ENCODE peak calls at places on chromosomes 11 and 22, in four cellular contexts. X is left ventricle myocardium inferior, P is mucosa of gallbladder, B is AG10803. A is an unnamed sample.

GRCh38 chr11:78802058-78802633 is 227.5 kb upstream of the NARS2 start:
- DNase-seq in P (no peak), X (no peak), B (peak), A (no peak)

GRCh38 chr11:58784995-58785394 is 53.3 kb upstream of the GLYAT start:
- DNase-seq in P (no peak), B (no peak), X (no peak), A (no peak)

GRCh38 chr11:110124605-110125004 is 31.4 kb downstream of the ZC3H12C start:
- DNase-seq in X (no peak), P (no peak), B (no peak), A (no peak)

GRCh38 chr11:126150256-126150655 is 61.2 kb downstream of the RPUSD4 start:
- DNase-seq in B (no peak), P (no peak), X (no peak), A (no peak)

GRCh38 chr11:64000026-64000739 is 13.9 kb downstream of the OTUB1 start:
- DNase-seq in B (peak), P (peak), X (peak), A (no peak)

GRCh38 chr11:61543606-61544306 is 35.2 kb downstream of the LRRC10B start:
- DNase-seq in P (no peak), X (no peak), B (peak), A (no peak)

GRCh38 chr22:17777005-17777716 is 2.9 kb upstream of the BID start:
- DNase-seq in X (no peak), B (no peak), P (peak), A (peak)

GRCh38 chr11:113991170-113991569 is 16.3 kb downstream of the HTR3A start:
- DNase-seq in P (peak), B (no peak), X (peak), A (no peak)

GRCh38 chr11:98099371-98099770 is 921.4 kb upstream of the CNTN5 start:
- DNase-seq in X (no peak), B (no peak), P (no peak), A (no peak)

GRCh38 chr22:23256986-23257888 is 76.9 kb downstream of the BCR start:
- DNase-seq in B (peak), P (peak), X (peak), A (no peak)

GRCh38 chr11:97574976-97575665 is 1185.3 kb downstream of the JRKL start:
- DNase-seq in P (no peak), B (no peak), X (no peak), A (no peak)

GRCh38 chr11:33724644-33725035 is 11.6 kb downstream of the CD59 start:
- DNase-seq in X (no peak), P (peak), B (peak), A (no peak)

GRCh38 chr11:19777342-19778102 is 64.9 kb downstream of the NAV2 start:
- DNase-seq in B (peak), P (peak), X (no peak), A (no peak)

GRCh38 chr11:73350908-73351636 is 25.1 kb upstream of the RELT start:
- DNase-seq in B (peak), X (peak), P (peak), A (no peak)

GRCh38 chr11:12888525-12889158 is 120.5 kb upstream of the RASSF10 start:
- DNase-seq in X (peak), P (peak), B (peak), A (peak)

GRCh38 chr11:518463-519202 is 11.6 kb upstream of the RNH1 start:
- DNase-seq in B (peak), P (peak), X (peak), A (no peak)

GRCh38 chr11:67492069-67492727 is 9.4 kb downstream of the AIP start:
- DNase-seq in X (no peak), P (no peak), B (no peak), A (no peak)

GRCh38 chr11:63804259-63804658 is 9.0 kb upstream of the SPINDOC start:
- DNase-seq in X (no peak), P (peak), B (no peak), A (no peak)

GRCh38 chr22:38845368-38845740 is 1.5 kb upstream of the NPTXR start:
- DNase-seq in B (no peak), P (no peak), X (no peak), A (no peak)

A was measured in NK-92 treated with Interleukin-12 subunit alpha and Interleukin-12 subunit beta, amount 100 ng/mL, for 24 hours.